ENCODE peak calls at places on chromosomes 11 and 22, in four cellular contexts. F is T-helper 9 cell; V is naive thymus-derived CD8-positive, alpha-beta T cell; Z is ACHN. C is an unnamed sample.

GRCh38 chr11:113193894-113194293 is 120.5 kb upstream of the TTC12 start:
- DNase-seq in Z (no peak), V (no peak), F (no peak), C (no peak)

GRCh38 chr11:83037877-83038276 is 33.8 kb downstream of the RAB30 start:
- DNase-seq in Z (no peak), F (no peak), V (no peak), C (peak)

GRCh38 chr22:44570476-44571445 is 72.7 kb upstream of the RTL6 start:
- DNase-seq in F (no peak), Z (no peak), V (no peak), C (no peak)

GRCh38 chr22:43919106-43919965 is 4.3 kb upstream of the PNPLA3 start:
- DNase-seq in Z (no peak), F (no peak), V (no peak), C (peak)

GRCh38 chr11:1327064-1327460 is 17.6 kb upstream of the TOLLIP start:
- DNase-seq in F (no peak), V (no peak), Z (no peak), C (no peak)

GRCh38 chr11:79294845-79295520 is 145.8 kb downstream of the TENM4 start:
- DNase-seq in Z (no peak), F (no peak), V (no peak), C (no peak)

GRCh38 chr11:24068197-24068596 is 428.7 kb upstream of the LUZP2 start:
- DNase-seq in Z (no peak), V (no peak), F (no peak), C (no peak)

GRCh38 chr11:81578571-81578970 is 1155.1 kb downstream of the FAM181B start:
- DNase-seq in Z (no peak), F (no peak), V (no peak), C (no peak)

GRCh38 chr11:13405220-13405619 is 57.8 kb downstream of the BTBD10 start:
- DNase-seq in F (no peak), Z (no peak), V (no peak), C (no peak)

GRCh38 chr11:94793822-94794221 is 25.7 kb downstream of the AMOTL1 start:
- DNase-seq in V (no peak), Z (no peak), F (no peak), C (peak)

GRCh38 chr22:29079218-29079901 is 6.5 kb downstream of the KREMEN1 start:
- DNase-seq in V (no peak), F (no peak), Z (no peak), C (no peak)